ENCODE peak calls at places on chromosomes 6 and 20, in six cellular contexts. N is left ventricle myocardium inferior, W is Panc1, B is small intestine, R is right cardiac atrium, K is esophagus squamous epithelium. O is an unnamed sample.

GRCh38 chr6:140051521-140052455 is 677.3 kb upstream of the CITED2 start:
- DNase-seq in W (no peak), R (no peak), N (no peak), B (no peak), K (no peak), O (no peak)

GRCh38 chr6:95280690-95281273 is 296.6 kb upstream of the MANEA start:
- DNase-seq in N (no peak), B (no peak), K (no peak), R (no peak), W (no peak), O (no peak)

GRCh38 chr6:139841794-139842215 is 467.4 kb upstream of the CITED2 start:
- DNase-seq in B (peak; percentile 83), W (no peak), K (no peak), N (no peak), R (no peak), O (no peak)

GRCh38 chr6:143984670-143985069 is 23.4 kb downstream of the PLAGL1 start:
- DNase-seq in B (peak; percentile 66), R (no peak), W (no peak), N (no peak), K (no peak), O (no peak)

GRCh38 chr6:5084192-5084786 is 852 bp upstream of the PPP1R3G start:
- DNase-seq in B (no peak), K (no peak), R (peak; percentile 92), W (no peak), N (peak; percentile 75), O (peak; percentile 47)

GRCh38 chr6:3876866-3877265 is 27.7 kb downstream of the FAM50B start:
- DNase-seq in B (peak; percentile 32), K (no peak), W (no peak), N (no peak), R (no peak), O (no peak)

GRCh38 chr6:55694148-55694547 is 115.2 kb upstream of the HMGCLL1 start:
- DNase-seq in N (peak; percentile 22), K (no peak), B (no peak), R (no peak), W (no peak), O (no peak)

GRCh38 chr6:129317931-129318820 is 391.8 kb downstream of the ARHGAP18 start:
- DNase-seq in B (no peak), K (no peak), R (no peak), W (no peak), N (no peak), O (no peak)

GRCh38 chr6:122798099-122798641 is 9.1 kb downstream of the SMPDL3A start:
- DNase-seq in B (peak; percentile 97), W (peak; percentile 97), N (no peak), R (no peak), K (no peak), O (peak; percentile 21)

GRCh38 chr6:170516783-170517616 is 36.1 kb downstream of the PSMB1 start:
- DNase-seq in N (no peak), B (peak; percentile 54), W (peak; percentile 47), K (peak; percentile 1), R (peak; percentile 63), O (no peak)

GRCh38 chr20:52332649-52333048 is 141.1 kb upstream of the ZFP64 start:
- DNase-seq in R (no peak), W (no peak), B (no peak), K (no peak), N (no peak), O (no peak)

GRCh38 chr20:34364013-34364382 is 925 bp downstream of the ITCH start:
- DNase-seq in W (no peak), N (no peak), R (no peak), K (no peak), B (no peak), O (no peak)

GRCh38 chr20:53660078-53660909 is 66.7 kb upstream of the ZNF217 start:
- DNase-seq in B (peak; percentile 18), K (no peak), N (no peak), W (no peak), R (peak; percentile 71), O (no peak)

GRCh38 chr6:11196511-11197174 is 35.8 kb downstream of the NEDD9 start:
- DNase-seq in R (no peak), B (no peak), K (no peak), W (no peak), N (no peak), O (no peak)

GRCh38 chr6:33620584-33621395 is at the start of gene ITPR3:
- DNase-seq in R (peak; percentile 85), K (no peak), B (peak; percentile 89), N (peak; percentile 46), W (no peak), O (no peak)

GRCh38 chr6:43758617-43759050 is 11.4 kb upstream of the VEGFA start:
- DNase-seq in N (peak; percentile 13), K (no peak), B (no peak), R (peak; percentile 66), W (no peak), O (no peak)

GRCh38 chr6:158314737-158315136 is 2.5 kb downstream of the TULP4 start:
- DNase-seq in K (no peak), N (no peak), W (no peak), B (no peak), R (no peak), O (no peak)

GRCh38 chr6:3230275-3231212 is 3.1 kb upstream of the TUBB2B start:
- DNase-seq in R (no peak), B (no peak), N (no peak), W (no peak), K (no peak), O (peak; percentile 83)

GRCh38 chr20:54938707-54939106 is 463.3 kb downstream of the DOK5 start:
- DNase-seq in K (no peak), B (no peak), R (no peak), N (no peak), W (no peak), O (no peak)

GRCh38 chr20:54940471-54940870 is 465.1 kb downstream of the DOK5 start:
- DNase-seq in N (no peak), W (no peak), K (no peak), R (no peak), B (no peak), O (no peak)
- H3K27ac ChIP-seq in N (no peak overlapping the region), W (no peak overlapping the region), K (no peak overlapping the region), R (no peak overlapping the region), B (no peak overlapping the region), O (no peak overlapping the region)

GRCh38 chr20:37226889-37227288 is 34.7 kb downstream of the GHRH start:
- DNase-seq in B (peak; percentile 7), R (peak; percentile 84), K (no peak), N (peak; percentile 60), W (no peak), O (no peak)
- H3K27ac ChIP-seq in B (no peak overlapping the region), R (peak overlapping the region; percentile 67), K (peak overlapping the region; percentile 75), N (peak overlapping the region; percentile 75), W (no peak overlapping the region), O (no peak overlapping the region)

DNA sequence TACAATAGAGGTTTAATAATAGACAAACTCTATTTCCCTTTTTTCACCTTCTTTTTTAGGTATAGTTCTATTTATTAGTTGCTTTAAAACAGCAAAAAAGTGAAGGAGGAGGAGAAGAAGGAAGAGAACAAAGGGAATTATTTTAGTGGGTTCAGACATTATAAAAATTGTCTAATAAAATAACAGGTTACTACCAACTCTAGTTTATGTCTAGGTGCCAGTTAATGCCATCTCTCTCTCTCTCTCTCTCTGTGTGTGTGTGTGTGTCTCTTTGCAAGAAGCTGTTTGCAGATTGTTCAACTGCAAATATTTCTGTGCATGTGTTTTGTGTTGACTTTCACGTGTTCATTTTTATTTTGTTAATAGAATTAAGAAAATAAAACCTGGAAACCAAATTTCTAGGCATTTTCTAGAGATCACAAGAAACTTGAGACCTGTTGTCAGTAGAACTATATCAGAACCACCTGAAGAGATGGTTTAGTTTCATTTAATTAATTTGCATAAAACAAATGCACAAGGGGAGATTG is 313.5 kb upstream of the SGK1 start:
- DNase-seq in R (no peak), N (no peak), W (no peak), B (no peak), K (no peak), O (no peak)
- H3K27ac ChIP-seq in R (no peak overlapping the region), N (no peak overlapping the region), W (no peak overlapping the region), B (no peak overlapping the region), K (no peak overlapping the region), O (peak overlapping the region; percentile 79)

GRCh38 chr6:132964868-132965382 is 150.6 kb downstream of the RPS12 start:
- DNase-seq in K (no peak), W (no peak), N (no peak), R (no peak), B (no peak), O (no peak)

GRCh38 chr6:132961610-132962009 is 147.2 kb downstream of the RPS12 start:
- DNase-seq in K (no peak), N (no peak), R (no peak), W (no peak), B (no peak), O (no peak)

GRCh38 chr6:132961122-132961521 is 146.8 kb downstream of the RPS12 start:
- DNase-seq in B (no peak), W (peak; percentile 1), R (no peak), N (no peak), K (no peak), O (no peak)

GRCh38 chr6:132962936-132963579 is 148.7 kb downstream of the RPS12 start:
- DNase-seq in N (peak; percentile 60), R (peak; percentile 86), W (peak; percentile 24), B (peak; percentile 52), K (no peak), O (no peak)

DNA sequence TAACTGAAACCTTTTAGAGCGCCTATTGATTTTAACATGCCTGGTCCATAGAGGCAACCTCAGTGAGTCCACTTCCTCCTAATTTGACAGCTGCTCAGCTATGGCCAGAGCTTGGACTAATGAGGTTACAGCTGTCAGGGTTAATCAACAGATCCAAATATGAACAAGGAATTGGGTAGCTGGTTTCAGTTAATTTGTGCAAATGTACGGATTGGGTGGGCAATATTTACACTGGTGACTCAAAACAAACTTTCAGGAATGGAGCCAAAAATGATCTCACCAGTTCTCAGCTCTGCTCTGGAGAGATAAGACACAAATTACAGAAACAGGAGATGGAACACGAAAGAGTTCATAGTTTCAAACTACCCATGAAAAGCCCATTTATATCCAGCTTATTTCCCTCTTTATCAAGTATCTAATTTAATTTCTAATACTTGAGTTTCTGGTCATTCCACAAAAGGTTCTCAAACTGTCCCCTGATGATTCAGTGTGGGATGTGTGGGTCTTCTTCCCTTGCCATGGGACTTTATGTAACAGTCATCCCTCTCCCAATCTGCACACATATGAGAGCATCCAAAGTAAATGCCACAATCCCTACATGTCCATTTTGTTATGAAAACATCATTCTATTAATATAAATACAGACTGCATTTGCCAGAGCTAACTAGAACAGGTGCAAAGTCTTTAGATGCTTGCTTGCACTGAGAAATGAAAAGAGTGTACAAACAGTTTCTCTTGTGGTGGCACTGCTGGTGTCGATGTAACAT is 149.9 kb downstream of the RPS12 start:
- DNase-seq in K (no peak), W (no peak), R (no peak), B (no peak), N (no peak), O (no peak)
- H3K27ac ChIP-seq in K (no peak overlapping the region), W (no peak overlapping the region), R (no peak overlapping the region), B (no peak overlapping the region), N (no peak overlapping the region), O (no peak overlapping the region)